ENCODE peak calls at places on chromosomes 6 and 20, in eight cellular contexts. G is activated CD4-positive, alpha-beta T cell treated with anti-CD3 and anti-CD28 coated beads, Interleukin-2, amount 50 U/mL, for 48 hours; K is ureter; H is pancreas; T is amygdala; F is WERI-Rb-1; C is T-helper 1 cell; I is A549. O is an unnamed sample.

GRCh38 chr6:30885999-30886896 is 1.9 kb downstream of the DDR1 start:
- DNase-seq in I (peak; percentile 87), C (no peak), F (peak; percentile 83), H (peak; percentile 44), T (peak; percentile 69), K (no peak), G (no peak), O (no peak)

GRCh38 chr6:16305246-16305725 is 66.9 kb downstream of the GMPR start:
- DNase-seq in G (no peak), K (no peak), T (no peak), I (no peak), H (no peak), C (no peak), F (no peak), O (no peak)

GRCh38 chr6:5706094-5707033 is 300.4 kb downstream of the NRN1 start:
- DNase-seq in T (no peak), G (no peak), C (no peak), H (no peak), F (no peak), I (no peak), K (no peak), O (no peak)

GRCh38 chr6:1310628-1311399 is 1.1 kb upstream of the FOXQ1 start:
- DNase-seq in G (no peak), K (peak; percentile 72), H (peak; percentile 62), F (peak; percentile 74), I (peak; percentile 27), T (no peak), C (no peak), O (peak; percentile 81)

GRCh38 chr20:19609642-19610223 is 148.3 kb upstream of the RIN2 start:
- DNase-seq in F (no peak), T (no peak), I (no peak), H (no peak), G (no peak), K (no peak), C (no peak), O (no peak)

GRCh38 chr6:70215460-70215859 is 87.4 kb downstream of the COL9A1 start:
- DNase-seq in K (no peak), T (no peak), H (no peak), I (no peak), F (no peak), C (no peak), G (no peak), O (no peak)

GRCh38 chr20:20498081-20498861 is 130.4 kb downstream of the INSM1 start:
- DNase-seq in G (no peak), H (no peak), T (peak; percentile 77), I (no peak), K (no peak), F (peak; percentile 81), C (no peak), O (no peak)

GRCh38 chr6:35425284-35425683 is 26.9 kb upstream of the FANCE start:
- DNase-seq in C (no peak), T (no peak), F (no peak), H (no peak), K (no peak), I (no peak), G (no peak), O (no peak)

GRCh38 chr6:55445648-55446204 is 118.5 kb downstream of the GFRAL start:
- DNase-seq in F (no peak), T (no peak), K (no peak), H (no peak), I (peak; percentile 31), C (no peak), G (no peak), O (no peak)